ENCODE peak calls at places on chromosomes 11 and 22, in seven cellular contexts. G is H9, I is IMR-90, V is mesendoderm, Q is H1, M is neuronal stem cell, C is trophoblast cell. S is an unnamed sample.

GRCh38 chr11:10627306-10627705 is 58.8 kb upstream of the LYVE1 start:
- DNase-seq in V (no peak), G (no peak), M (no peak), I (no peak), Q (peak; percentile 33), C (no peak), S (no peak)

GRCh38 chr22:31626427-31627150 is 35.4 kb downstream of the PISD start:
- DNase-seq in M (no peak), V (no peak), C (no peak), Q (no peak), I (no peak), G (peak; percentile 24), S (no peak)

GRCh38 chr11:82927264-82927880 is 25.8 kb downstream of the DDIAS start:
- DNase-seq in I (peak; percentile 64), C (peak; percentile 82), Q (no peak), M (peak; percentile 26), G (no peak), V (peak; percentile 54), S (peak; percentile 69)

GRCh38 chr11:15800121-15800800 is 556.1 kb downstream of the SOX6 start:
- DNase-seq in Q (no peak), M (no peak), G (no peak), V (peak; percentile 16), C (peak; percentile 45), I (peak; percentile 86), S (peak; percentile 86)

GRCh38 chr11:39374963-39375698 is 2084.3 kb downstream of the LRRC4C start:
- DNase-seq in M (peak; percentile 3), V (peak; percentile 20), C (peak; percentile 68), G (no peak), I (peak; percentile 2), Q (no peak), S (peak; percentile 22)

GRCh38 chr22:30045001-30045887 is 35.0 kb upstream of the HORMAD2 start:
- DNase-seq in I (no peak), Q (no peak), G (no peak), V (no peak), C (no peak), M (no peak), S (no peak)

GRCh38 chr11:2778630-2779498 is 79.1 kb upstream of the KCNQ1OT1 start:
- DNase-seq in V (no peak), C (peak; percentile 4), M (no peak), G (peak; percentile 28), I (peak; percentile 63), Q (peak; percentile 42), S (peak; percentile 85)

GRCh38 chr11:14054708-14055107 is 92.2 kb downstream of the SPON1 start:
- DNase-seq in M (no peak), C (no peak), I (no peak), V (no peak), Q (no peak), G (no peak), S (no peak)

GRCh38 chr11:6401439-6401838 is 11.2 kb downstream of the SMPD1 start:
- DNase-seq in V (no peak), I (no peak), G (no peak), Q (no peak), M (no peak), C (no peak), S (no peak)

GRCh38 chr22:43505423-43505822 is 93.6 kb downstream of the MPPED1 start:
- DNase-seq in M (no peak), I (no peak), V (no peak), G (no peak), Q (no peak), C (no peak), S (no peak)

GRCh38 chr22:43505896-43506295 is 94.1 kb downstream of the MPPED1 start:
- DNase-seq in M (no peak), C (no peak), I (no peak), Q (no peak), V (no peak), G (no peak), S (no peak)

GRCh38 chr22:43504666-43505261 is 93.0 kb downstream of the MPPED1 start:
- DNase-seq in V (no peak), Q (no peak), I (no peak), C (no peak), M (no peak), G (no peak), S (no peak)

GRCh38 chr22:43507235-43507634 is 95.4 kb downstream of the MPPED1 start:
- DNase-seq in G (no peak), I (no peak), Q (no peak), V (no peak), M (no peak), C (no peak), S (no peak)

GRCh38 chr22:43506487-43506886 is 94.7 kb downstream of the MPPED1 start:
- DNase-seq in G (no peak), M (no peak), C (no peak), I (no peak), V (no peak), Q (no peak), S (no peak)
- H3K18ac ChIP-seq in G (no peak overlapping the region), M (peak overlapping the region; percentile 77), C (no peak overlapping the region), I (no peak overlapping the region), V (no peak overlapping the region), Q (no peak overlapping the region), S (no peak overlapping the region)

GRCh38 chr22:46140989-46141928 is 9.1 kb upstream of the PPARA start:
- DNase-seq in M (no peak), Q (no peak), G (no peak), I (no peak), C (no peak), V (no peak), S (no peak)
- H3K23ac ChIP-seq in M (no peak overlapping the region), Q (no peak overlapping the region), G (no peak overlapping the region), I (no peak overlapping the region), C (no peak overlapping the region), V (no peak overlapping the region), S (no peak overlapping the region)

DNA sequence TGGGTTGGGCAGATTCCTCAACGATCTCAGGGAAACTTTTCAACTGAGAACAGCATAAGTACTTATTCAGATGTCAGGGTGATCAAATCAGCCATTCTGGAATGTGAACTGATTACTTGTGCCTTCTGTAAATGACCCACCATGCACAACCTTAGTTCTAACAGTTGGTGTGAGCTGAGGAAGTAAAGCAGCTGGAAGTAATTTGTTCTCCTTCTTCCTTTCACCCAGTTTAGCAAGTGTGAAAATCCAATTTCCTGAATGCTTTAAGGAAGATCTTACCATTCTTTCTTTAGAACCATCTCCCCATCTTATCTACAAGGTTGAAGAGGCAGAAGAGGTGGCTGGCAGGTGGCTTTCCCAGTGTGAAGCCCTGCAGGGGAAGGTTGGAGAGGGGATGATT is 781.6 kb downstream of the ETS1 start:
- DNase-seq in C (no peak), G (no peak), M (no peak), V (peak; percentile 95), Q (no peak), I (no peak), S (no peak)
- H2AK5ac ChIP-seq in C (no peak overlapping the region), G (no peak overlapping the region), M (no peak overlapping the region), V (no peak overlapping the region), Q (no peak overlapping the region), I (no peak overlapping the region), S (no peak overlapping the region)

DNA sequence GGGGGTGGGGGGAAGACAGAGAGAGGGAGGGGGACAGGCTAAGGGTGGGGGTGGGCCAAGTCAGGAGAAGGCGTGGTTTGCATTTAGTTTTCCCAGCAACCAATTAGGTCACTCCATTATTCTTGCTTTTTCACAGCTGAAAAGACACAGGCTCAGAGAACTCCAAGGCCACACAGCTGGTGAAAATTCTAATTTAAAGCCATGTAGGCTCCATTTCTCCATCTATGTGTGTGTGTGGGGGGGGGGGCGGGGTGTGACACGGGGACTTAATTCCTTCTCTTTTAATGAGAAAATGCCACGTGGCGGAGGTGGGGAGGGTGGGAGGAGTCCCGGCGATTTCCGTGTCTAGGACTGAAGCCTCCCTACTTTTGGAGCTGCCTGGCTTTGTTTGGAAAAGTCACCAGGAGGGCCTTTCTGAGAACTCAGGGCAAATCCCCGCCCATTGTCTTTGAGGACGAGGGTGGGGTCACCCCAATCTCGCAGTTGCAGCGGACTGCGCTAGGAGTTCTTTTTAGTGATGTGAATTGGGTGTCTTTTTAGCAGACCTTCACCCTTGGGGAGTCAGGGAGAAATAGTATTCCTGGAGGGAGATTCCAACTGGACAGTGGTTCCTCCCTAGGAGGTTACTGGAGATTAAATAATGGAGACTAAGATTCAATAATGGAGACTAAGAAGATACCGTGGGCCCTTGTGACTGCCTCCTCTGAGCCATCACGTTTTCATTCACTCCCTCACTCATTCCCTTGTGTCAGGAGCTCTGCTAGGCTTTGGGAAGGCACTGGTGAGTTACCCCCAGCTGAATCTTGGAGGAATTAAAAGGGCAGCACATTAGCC is 36.4 kb upstream of the PTPRJ start:
- DNase-seq in G (peak; percentile 72), V (peak; percentile 91), I (no peak), Q (peak; percentile 65), C (no peak), M (peak; percentile 51), S (no peak)
- H3K18ac ChIP-seq in G (peak overlapping the region; percentile 54), V (peak overlapping the region; percentile 82), I (peak overlapping the region; percentile 33), Q (no peak overlapping the region), C (no peak overlapping the region), M (peak overlapping the region; percentile 27), S (no peak overlapping the region)

GRCh38 chr11:60854847-60855725 is 664 bp downstream of the PTGDR2 start:
- DNase-seq in Q (no peak), M (no peak), V (no peak), I (no peak), G (no peak), C (no peak), S (no peak)

GRCh38 chr11:60852060-60852638 is 3.6 kb downstream of the PTGDR2 start:
- DNase-seq in Q (no peak), I (no peak), G (peak; percentile 40), M (no peak), C (no peak), V (no peak), S (no peak)

GRCh38 chr11:60852639-60853468 is 2.9 kb downstream of the PTGDR2 start:
- DNase-seq in G (peak; percentile 62), M (no peak), C (no peak), V (no peak), I (no peak), Q (peak; percentile 60), S (no peak)

GRCh38 chr11:60854140-60854846 is 1.5 kb downstream of the PTGDR2 start:
- DNase-seq in I (no peak), Q (no peak), M (no peak), C (no peak), G (no peak), V (no peak), S (no peak)

GRCh38 chr11:60853469-60853950 is 2.2 kb downstream of the PTGDR2 start:
- DNase-seq in I (no peak), M (no peak), Q (no peak), V (no peak), C (no peak), G (no peak), S (no peak)
- H3K23ac ChIP-seq in I (no peak overlapping the region), M (peak overlapping the region; percentile 44), Q (no peak overlapping the region), V (no peak overlapping the region), C (no peak overlapping the region), G (no peak overlapping the region), S (no peak overlapping the region)

GRCh38 chr11:107780775-107781174 is 68.9 kb upstream of the SLN start:
- DNase-seq in M (no peak), C (peak; percentile 12), G (no peak), V (no peak), Q (no peak), I (no peak), S (no peak)
- H2AK5ac ChIP-seq in M (no peak overlapping the region), C (no peak overlapping the region), G (no peak overlapping the region), V (no peak overlapping the region), Q (no peak overlapping the region), I (no peak overlapping the region), S (no peak overlapping the region)